ENCODE peak calls at places on chromosomes 4 and X, in nine cellular contexts. H is neural crest cell; S is HFFc6; P is stimulated activated CD4-positive, alpha-beta T cell treated with anti-CD3 and anti-CD28 coated beads, Interleukin-12 subunit alpha, Interleukin-12 subunit beta, amount 100 ng/mL, for 4 hours; N is PC-3; F is NCI-H2171; U is activated CD8-positive, alpha-beta T cell treated with anti-CD3 and anti-CD28 coated beads, Interleukin-2, amount 10 ng/mL, durations not matched to agents 7 days and 5 days; D is adipocyte; K is T-cell. C is an unnamed sample.

GRCh38 chrX:85828771-85829170 is 218.6 kb downstream of the CHM start:
- DNase-seq in D (no peak), P (no peak), F (no peak), S (no peak), U (no peak), K (no peak), H (no peak), N (no peak), C (no peak)

GRCh38 chr4:81164623-81165416 is 50.2 kb downstream of the PRKG2 start:
- DNase-seq in U (no peak), F (no peak), D (peak; percentile 7), N (peak; percentile 94), S (peak; percentile 2), H (no peak), K (no peak), P (no peak), C (peak; percentile 93)

GRCh38 chrX:38859602-38860001 is 58.3 kb downstream of the MID1IP1 start:
- DNase-seq in K (no peak), H (no peak), D (peak; percentile 27), U (no peak), S (peak; percentile 16), P (no peak), F (no peak), N (no peak), C (peak; percentile 30)

GRCh38 chrX:154412468-154412867 is 1.1 kb downstream of the TAFAZZIN start:
- DNase-seq in D (peak; percentile 15), F (no peak), H (no peak), P (peak; percentile 5), N (peak; percentile 39), K (no peak), U (peak; percentile 68), S (no peak), C (peak; percentile 20)

GRCh38 chr4:116180056-116180690 is 905.2 kb downstream of the TRAM1L1 start:
- DNase-seq in K (no peak), U (no peak), D (peak; percentile 39), H (no peak), P (no peak), S (no peak), N (peak; percentile 24), F (no peak), C (peak; percentile 28)

GRCh38 chr4:101288365-101289145 is 58.8 kb downstream of the PPP3CA start:
- DNase-seq in N (no peak), F (no peak), S (no peak), D (no peak), K (no peak), U (no peak), H (no peak), P (no peak), C (no peak)

GRCh38 chr4:161696957-161697356 is 466.8 kb downstream of the FSTL5 start:
- DNase-seq in K (no peak), F (no peak), U (no peak), S (no peak), D (no peak), H (no peak), N (peak; percentile 33), P (no peak), C (peak; percentile 32)

GRCh38 chrX:13646154-13646549 is 6.8 kb upstream of the TCEANC start:
- DNase-seq in N (peak; percentile 66), P (peak; percentile 30), F (no peak), S (peak; percentile 39), H (peak; percentile 48), K (peak; percentile 7), U (peak; percentile 55), D (peak; percentile 88), C (peak; percentile 56)

GRCh38 chrX:9844936-9845573 is 58.8 kb downstream of the SHROOM2 start:
- DNase-seq in P (no peak), U (no peak), K (no peak), F (no peak), H (no peak), D (no peak), N (no peak), S (no peak), C (no peak)

GRCh38 chr4:124018383-124019317 is 622.1 kb downstream of the SPRY1 start:
- DNase-seq in D (peak; percentile 43), H (no peak), S (peak; percentile 43), K (no peak), N (no peak), P (no peak), U (peak; percentile 20), F (no peak), C (no peak)

GRCh38 chrX:116726806-116727205 is 264.0 kb upstream of the CT83 start:
- DNase-seq in N (no peak), P (no peak), U (no peak), D (no peak), K (no peak), S (no peak), H (no peak), F (no peak), C (no peak)

GRCh38 chr4:3470244-3471097 is 7.4 kb downstream of the DOK7 start:
- DNase-seq in N (peak; percentile 40), K (no peak), U (no peak), D (no peak), S (no peak), H (no peak), P (no peak), F (no peak), C (peak; percentile 71)

GRCh38 chr4:112196446-112196845 is 35.1 kb upstream of the AP1AR start:
- DNase-seq in D (no peak), H (no peak), F (no peak), U (no peak), K (no peak), S (no peak), N (no peak), P (no peak), C (no peak)

GRCh38 chr4:16583764-16584163 is 314.7 kb downstream of the LDB2 start:
- DNase-seq in U (no peak), S (no peak), H (no peak), F (no peak), N (peak; percentile 90), K (no peak), P (no peak), D (peak; percentile 22), C (no peak)

GRCh38 chrX:43860646-43861370 is 21.4 kb downstream of the MAOB start:
- DNase-seq in D (no peak), N (peak; percentile 77), U (no peak), S (no peak), P (no peak), F (no peak), K (no peak), H (no peak), C (peak; percentile 38)

GRCh38 chr4:91958651-91959050 is 345.1 kb upstream of the GRID2 start:
- DNase-seq in U (no peak), H (no peak), N (no peak), P (no peak), F (no peak), K (no peak), D (peak; percentile 57), S (no peak), C (no peak)

GRCh38 chrX:15750611-15751159 is 12.6 kb downstream of the CA5B start:
- DNase-seq in S (peak; percentile 41), U (peak; percentile 25), N (no peak), D (peak; percentile 42), H (no peak), P (no peak), F (no peak), K (no peak), C (no peak)

GRCh38 chrX:130575831-130576404 is 174.1 kb downstream of the RBMX2 start:
- DNase-seq in P (peak; percentile 4), F (no peak), D (peak; percentile 64), N (peak; percentile 56), S (peak; percentile 20), U (peak; percentile 38), K (peak; percentile 4), H (peak; percentile 44), C (peak; percentile 41)

GRCh38 chr4:57136281-57136680 is 26.1 kb upstream of the IGFBP7 start:
- DNase-seq in S (peak; percentile 78), U (no peak), P (no peak), N (peak; percentile 41), H (no peak), D (no peak), K (no peak), F (no peak), C (peak; percentile 76)

GRCh38 chrX:13001097-13001496 is 26.2 kb downstream of the TMSB4X start:
- DNase-seq in N (peak; percentile 92), K (no peak), F (no peak), S (no peak), D (no peak), U (no peak), P (no peak), H (no peak), C (peak; percentile 56)

GRCh38 chr4:108247511-108248088 is 78.9 kb upstream of the LEF1 start:
- DNase-seq in S (no peak), D (no peak), U (no peak), F (no peak), K (no peak), P (no peak), N (peak; percentile 1), H (no peak), C (peak; percentile 35)

GRCh38 chr4:109994415-109994827 is 81.7 kb downstream of the EGF start:
- DNase-seq in P (no peak), H (no peak), D (no peak), U (no peak), N (no peak), S (no peak), K (no peak), F (no peak), C (no peak)

GRCh38 chr4:8599091-8599460 is 6.5 kb downstream of the CPZ start:
- DNase-seq in F (no peak), S (no peak), U (no peak), H (no peak), D (no peak), N (no peak), P (no peak), K (no peak), C (no peak)